ENCODE peak calls at places on chromosomes 7 and 10, in seven cellular contexts. P, M, H, W, V, Z and X are unnamed samples.

GRCh38 chr7:47792521-47793121 is 155.6 kb downstream of the PKD1L1 start:
- DNase-seq in H (no peak), V (no peak), Z (no peak), W (no peak), M (peak; percentile 79), P (peak; percentile 28), X (no peak)

GRCh38 chr7:105661625-105662024 is 80.3 kb upstream of the EFCAB10 start:
- DNase-seq in W (no peak), Z (no peak), M (no peak), V (no peak), H (no peak), P (no peak), X (no peak)

GRCh38 chr10:28845009-28845682 is 167.8 kb downstream of the BAMBI start:
- DNase-seq in P (peak; percentile 96), W (no peak), M (peak; percentile 98), V (no peak), H (no peak), Z (no peak), X (no peak)

GRCh38 chr10:3908183-3908582 is 123.2 kb upstream of the KLF6 start:
- DNase-seq in P (no peak), M (no peak), V (no peak), Z (no peak), W (no peak), H (no peak), X (no peak)

GRCh38 chr7:151059362-151060112 is at the start of gene SLC4A2:
- DNase-seq in M (peak; percentile 74), V (peak; percentile 66), Z (peak; percentile 75), P (peak; percentile 42), W (peak; percentile 92), H (no peak), X (no peak)

GRCh38 chr10:120012566-120012965 is 120.0 kb downstream of the SEC23IP start:
- DNase-seq in P (no peak), W (no peak), V (no peak), M (peak; percentile 56), H (no peak), Z (no peak), X (peak; percentile 24)

GRCh38 chr7:103539875-103540274 is 93.9 kb upstream of the SLC26A5 start:
- DNase-seq in W (no peak), V (no peak), H (no peak), P (no peak), Z (no peak), M (no peak), X (no peak)

GRCh38 chr7:70208236-70209063 is 610.2 kb downstream of the AUTS2 start:
- DNase-seq in M (peak; percentile 14), V (no peak), P (peak; percentile 18), Z (no peak), W (no peak), H (no peak), X (no peak)

GRCh38 chr7:16951483-16952080 is 69.8 kb upstream of the AGR3 start:
- DNase-seq in Z (no peak), H (no peak), P (no peak), W (no peak), V (no peak), M (no peak), X (no peak)

GRCh38 chr10:480928-481551 is 208.4 kb downstream of the DIP2C start:
- DNase-seq in Z (peak; percentile 39), P (peak; percentile 42), V (no peak), M (peak; percentile 83), H (no peak), W (no peak), X (no peak)

GRCh38 chr10:31832261-31832660 is 96.4 kb downstream of the ARHGAP12 start:
- DNase-seq in H (no peak), V (no peak), W (no peak), P (no peak), M (no peak), Z (no peak), X (no peak)

GRCh38 chr7:112649560-112649959 is 140.6 kb downstream of the TMEM168 start:
- DNase-seq in Z (no peak), W (no peak), M (no peak), P (peak; percentile 43), V (no peak), H (no peak), X (no peak)

GRCh38 chr10:62652114-62652513 is 152.4 kb upstream of the ADO start:
- DNase-seq in P (peak; percentile 54), H (peak; percentile 20), V (no peak), W (no peak), M (no peak), Z (no peak), X (no peak)

GRCh38 chr7:141550694-141551079 is 523 bp upstream of the AGK start:
- DNase-seq in Z (peak; percentile 13), M (no peak), V (no peak), H (no peak), P (no peak), W (no peak), X (no peak)

DNA sequence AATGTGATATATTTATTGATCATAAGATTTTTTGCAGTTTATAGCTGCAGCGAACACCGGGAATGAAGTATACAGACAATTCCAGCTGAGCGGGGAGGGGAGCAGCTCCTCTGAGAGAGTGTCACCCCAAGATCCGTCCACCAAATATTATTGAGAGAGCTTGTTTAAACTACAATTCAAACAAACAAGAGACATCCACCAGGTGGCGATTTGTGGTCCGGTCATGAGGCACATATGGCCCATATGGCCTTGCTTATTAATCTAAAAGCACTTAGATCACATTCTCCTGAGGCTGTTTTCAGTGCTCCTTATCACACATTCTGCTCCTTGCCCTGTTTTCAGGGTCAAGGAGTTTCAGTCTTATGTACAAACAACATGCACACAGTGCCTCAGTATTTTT is 83.1 kb downstream of the THSD7A start:
- DNase-seq in P (no peak), M (peak; percentile 33), Z (no peak), W (no peak), V (no peak), H (no peak), X (no peak)
- TF ChIP-seq CTCF in P (no peak), M (peak; percentile 45), Z (no peak), W (no peak), V (no peak), H (no peak), X (no peak)

GRCh38 chr10:112949875-112950507 is at the start of gene TCF7L2:
- DNase-seq in V (peak; percentile 82), W (peak; percentile 98), M (peak; percentile 98), Z (peak; percentile 96), P (peak; percentile 97), H (peak; percentile 81), X (peak; percentile 93)

GRCh38 chr10:112950714-112951348 is 784 bp downstream of the TCF7L2 start:
- DNase-seq in W (peak; percentile 68), M (peak; percentile 63), Z (peak; percentile 38), H (no peak), V (no peak), P (no peak), X (no peak)

GRCh38 chr10:112946649-112947048 is 3.4 kb upstream of the TCF7L2 start:
- DNase-seq in W (peak; percentile 71), P (no peak), V (no peak), M (no peak), H (no peak), Z (peak; percentile 15), X (no peak)

GRCh38 chr10:112951349-112952281 is 1.6 kb downstream of the TCF7L2 start:
- DNase-seq in V (no peak), M (peak; percentile 88), P (peak; percentile 76), W (peak; percentile 86), H (no peak), Z (peak; percentile 58), X (no peak)

DNA sequence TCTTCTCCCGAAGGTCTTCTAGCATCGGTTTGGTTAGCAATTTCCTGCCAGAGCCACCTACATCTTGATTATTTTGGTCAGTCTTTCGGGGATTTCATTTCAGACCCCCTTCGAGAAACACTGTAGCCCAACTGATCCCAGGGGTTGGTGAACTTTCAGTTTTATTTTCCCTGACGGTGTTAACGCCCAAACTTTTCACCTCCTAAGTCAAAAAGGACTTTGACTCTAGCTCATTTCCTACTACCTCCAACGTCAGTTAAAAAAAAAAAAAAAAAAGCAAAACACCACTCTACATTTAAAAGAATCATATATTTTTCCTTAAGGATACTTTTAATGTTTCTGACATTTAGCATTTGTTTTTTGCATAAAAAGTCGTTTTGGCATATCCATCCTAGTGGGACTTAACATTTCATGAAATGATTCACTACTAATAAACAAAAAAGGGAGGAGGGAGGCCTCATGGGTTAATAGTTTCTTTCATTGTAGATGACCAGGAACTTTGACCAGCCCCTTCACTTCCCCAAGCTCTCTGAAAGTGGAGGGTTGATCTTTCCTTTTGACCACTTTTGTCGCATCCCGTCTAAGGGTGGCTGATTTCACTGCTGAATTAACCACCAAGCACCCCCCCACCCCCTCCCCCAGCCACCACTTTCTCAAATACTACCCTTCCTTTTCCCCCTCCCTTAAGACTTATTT is 771 bp upstream of the TCF7L2 start:
- DNase-seq in W (no peak), V (no peak), Z (no peak), M (peak; percentile 45), P (no peak), H (no peak), X (no peak)
- H3K4me3 ChIP-seq in W (peak overlapping the region; percentile 75), V (peak overlapping the region; percentile 67), Z (peak overlapping the region; percentile 28), M (peak overlapping the region; percentile 60), P (peak overlapping the region; percentile 55), H (peak overlapping the region; percentile 50), X (peak overlapping the region; percentile 60)

GRCh38 chr10:35780970-35781642 is 139.0 kb upstream of the FZD8 start:
- DNase-seq in V (no peak), Z (no peak), H (no peak), W (no peak), P (no peak), M (peak; percentile 66), X (no peak)
- TF ChIP-seq CTCF in V (no peak), Z (no peak), H (no peak), W (peak; percentile 9), P (peak; percentile 37), M (peak; percentile 45), X (no peak)

GRCh38 chr7:30800785-30801252 is 29.6 kb downstream of the MINDY4 start:
- DNase-seq in P (peak; percentile 78), M (peak; percentile 88), W (peak; percentile 82), Z (peak; percentile 66), V (no peak), H (peak; percentile 52), X (peak; percentile 82)
- H3K4me3 ChIP-seq in P (no peak overlapping the region), M (no peak overlapping the region), W (no peak overlapping the region), Z (no peak overlapping the region), V (no peak overlapping the region), H (no peak overlapping the region), X (no peak overlapping the region)